ENCODE peak calls at places on chromosome 20, in eight cellular contexts. M is left kidney, I is C1 segment of cervical spinal cord, B is NCI-H2171, A is GM04504, X is neural crest cell, W is H7, N is cerebellar cortex. U is an unnamed sample.
A peak's percentile ranks its signal among the peaks of the same experiment; 100 is the strongest.

GRCh38 chr20:11716239-11716944 is 201.3 kb upstream of the BTBD3 start:
- DNase-seq in X (peak; percentile 5), N (peak; percentile 49), I (no peak), W (peak; percentile 39), M (peak; percentile 88), B (no peak), A (peak; percentile 76), U (no peak)

GRCh38 chr20:8299921-8300320 is 167.9 kb downstream of the PLCB1 start:
- DNase-seq in A (no peak), X (no peak), B (no peak), I (no peak), W (no peak), M (no peak), N (no peak), U (no peak)

GRCh38 chr20:36238760-36239159 is 2.5 kb downstream of the AAR2 start:
- DNase-seq in B (no peak), N (no peak), I (no peak), X (no peak), W (no peak), M (no peak), A (no peak), U (no peak)

GRCh38 chr20:58342104-58342945 is 32.8 kb downstream of the RAB22A start:
- DNase-seq in A (no peak), W (no peak), X (no peak), B (no peak), N (no peak), M (no peak), I (no peak), U (no peak)

GRCh38 chr20:46088409-46089075 is 1.2 kb downstream of the NCOA5 start:
- DNase-seq in N (no peak), X (no peak), B (no peak), I (no peak), A (no peak), M (peak; percentile 47), W (no peak), U (no peak)

GRCh38 chr20:63089051-63089907 is 82.5 kb upstream of the BHLHE23 start:
- DNase-seq in B (peak; percentile 39), N (no peak), W (peak; percentile 64), I (no peak), M (no peak), A (no peak), X (no peak), U (no peak)

GRCh38 chr20:46255440-46256104 is 52.7 kb downstream of the CDH22 start:
- DNase-seq in I (no peak), W (no peak), X (no peak), B (peak; percentile 97), N (peak; percentile 97), M (peak; percentile 50), A (no peak), U (no peak)

GRCh38 chr20:7085448-7085847 is 318.0 kb downstream of the BMP2 start:
- DNase-seq in N (no peak), M (peak; percentile 63), I (no peak), X (no peak), W (no peak), B (no peak), A (no peak), U (no peak)

GRCh38 chr20:52768649-52769048 is 203.5 kb upstream of the TSHZ2 start:
- DNase-seq in B (no peak), W (no peak), N (no peak), A (no peak), I (no peak), M (no peak), X (no peak), U (no peak)